ENCODE peak calls at places on chromosomes 11 and 22, in nine cellular contexts. U is HCT116, O is GM23338, B is MM.1S, Q is PC-3, J is GM23248, S is neural progenitor cell, P is SK-N-SH, K is hepatocyte. F is an unnamed sample.

GRCh38 chr11:2662430-2663299 is 37.1 kb downstream of the KCNQ1OT1 start:
- DNase-seq in O (no peak), J (no peak), S (no peak), P (no peak), Q (no peak), B (no peak), K (no peak), U (no peak), F (no peak)

GRCh38 chr11:19080579-19080993 is 20.1 kb upstream of the MRGPRX2 start:
- DNase-seq in Q (peak), K (peak), U (no peak), S (no peak), B (no peak), J (peak), O (no peak), P (no peak), F (no peak)

GRCh38 chr11:85540181-85540580 is 87.0 kb downstream of the DLG2 start:
- DNase-seq in U (no peak), Q (no peak), J (no peak), O (no peak), S (no peak), B (no peak), P (no peak), K (no peak), F (no peak)

GRCh38 chr22:22508274-22509176 is at the start of gene ZNF280B:
- DNase-seq in B (peak), U (peak), S (peak), K (peak), P (peak), Q (peak), O (peak), J (peak), F (peak)

GRCh38 chr22:49788492-49788891 is 39.2 kb downstream of the BRD1 start:
- DNase-seq in J (peak), P (no peak), K (no peak), S (no peak), U (no peak), B (no peak), O (no peak), Q (no peak), F (no peak)

GRCh38 chr11:73234403-73235181 is 16.5 kb downstream of the P2RY2 start:
- DNase-seq in K (no peak), J (no peak), U (no peak), P (no peak), B (no peak), O (no peak), S (no peak), Q (no peak), F (no peak)

GRCh38 chr11:34791725-34792124 is 124.5 kb downstream of the APIP start:
- DNase-seq in S (no peak), Q (no peak), U (no peak), O (no peak), B (peak), P (no peak), K (no peak), J (no peak), F (no peak)

GRCh38 chr11:103448966-103449365 is 339.7 kb downstream of the DYNC2H1 start:
- DNase-seq in J (no peak), Q (no peak), U (no peak), K (no peak), O (peak), S (no peak), B (no peak), P (no peak), F (no peak)

GRCh38 chr11:62546244-62546936 is at the start of gene AHNAK:
- DNase-seq in Q (peak), B (peak), O (peak), J (peak), U (no peak), P (peak), S (peak), K (peak), F (no peak)

GRCh38 chr11:57349491-57350274 is 11.5 kb downstream of the P2RX3 start:
- DNase-seq in Q (peak), J (peak), B (peak), K (peak), P (peak), O (peak), U (peak), S (peak), F (peak)

GRCh38 chr11:1040428-1041148 is 4.1 kb upstream of the MUC6 start:
- DNase-seq in P (no peak), S (no peak), B (no peak), Q (peak), K (no peak), J (peak), O (no peak), U (no peak), F (no peak)

GRCh38 chr11:76162336-76163288 is 43.7 kb downstream of the WNT11 start:
- DNase-seq in P (no peak), Q (no peak), U (no peak), B (no peak), O (no peak), J (no peak), K (no peak), S (no peak), F (no peak)

GRCh38 chr11:43278302-43278956 is 33.4 kb upstream of the API5 start:
- DNase-seq in J (peak), S (peak), P (peak), K (peak), U (peak), B (peak), O (peak), Q (peak), F (peak)

GRCh38 chr11:75142714-75143419 is 8.0 kb upstream of the SLCO2B1 start:
- DNase-seq in O (peak), J (peak), U (peak), P (peak), B (peak), K (peak), S (no peak), Q (peak), F (peak)

GRCh38 chr11:12802418-12803085 is 128.3 kb downstream of the TEAD1 start:
- DNase-seq in U (peak), S (peak), B (no peak), J (peak), P (no peak), O (peak), K (peak), Q (peak), F (no peak)

GRCh38 chr11:88193278-88193677 is 18.0 kb upstream of the RAB38 start:
- DNase-seq in U (no peak), K (no peak), O (no peak), P (no peak), S (no peak), Q (no peak), B (no peak), J (no peak), F (peak)

GRCh38 chr22:43543522-43544281 is 131.9 kb downstream of the MPPED1 start:
- DNase-seq in O (no peak), J (no peak), K (no peak), P (no peak), B (no peak), U (no peak), S (no peak), Q (no peak), F (no peak)

GRCh38 chr22:37443086-37443485 is 15.8 kb upstream of the ELFN2 start:
- DNase-seq in S (no peak), P (no peak), B (no peak), K (no peak), O (no peak), J (no peak), U (no peak), Q (no peak), F (no peak)

GRCh38 chr22:19357270-19358105 is 66.0 kb upstream of the CLTCL1 start:
- DNase-seq in U (no peak), S (no peak), B (no peak), O (no peak), J (peak), K (no peak), Q (peak), P (no peak), F (no peak)

GRCh38 chr11:73141309-73142127 is 600 bp downstream of the FCHSD2 start:
- DNase-seq in S (peak), Q (peak), P (peak), J (peak), K (peak), O (peak), B (peak), U (peak), F (peak)

GRCh38 chr11:1938343-1939005 is 8.7 kb upstream of the MRPL23 start:
- DNase-seq in P (peak), B (no peak), O (no peak), S (no peak), K (no peak), J (no peak), U (no peak), Q (no peak), F (no peak)

DNA sequence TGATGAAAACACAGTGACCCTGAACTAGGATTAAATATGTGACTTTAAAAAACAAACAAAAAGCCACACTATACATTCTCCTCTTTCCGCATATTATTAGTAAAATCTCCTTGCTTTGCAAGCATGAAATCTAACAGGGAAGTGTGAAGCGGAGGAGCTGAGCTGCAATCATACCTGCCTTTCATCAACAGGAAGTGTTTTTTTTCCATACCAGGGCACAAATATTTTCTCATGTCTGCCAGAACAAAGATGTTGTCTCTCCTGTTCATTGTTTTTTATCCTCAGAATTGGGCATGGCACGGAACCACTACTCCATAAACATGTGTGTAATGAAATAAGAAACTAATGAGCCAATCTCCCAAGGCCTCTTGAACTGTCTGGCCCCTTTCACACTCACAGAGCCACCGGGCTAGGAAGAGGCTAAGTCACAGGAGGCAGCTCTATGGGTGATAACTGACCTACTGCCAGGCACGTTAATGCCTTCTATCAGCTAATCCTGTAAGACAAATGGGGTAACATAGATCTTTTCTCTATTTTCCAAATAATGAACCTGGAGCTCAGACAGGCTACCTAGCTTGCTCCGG is 124.5 kb downstream of the ETS1 start:
- DNase-seq in S (peak), Q (no peak), U (no peak), B (no peak), K (no peak), P (no peak), J (no peak), O (no peak), F (no peak)
- TF ChIP-seq EZH2phosphoT487 in S (no peak), Q (no peak), U (no peak), B (no peak), K (no peak), P (no peak), J (no peak), O (no peak), F (no peak)

GRCh38 chr22:29148826-29149225 is 56.9 kb upstream of the EMID1 start:
- DNase-seq in K (no peak), P (no peak), Q (no peak), J (no peak), U (no peak), B (no peak), S (no peak), O (no peak), F (no peak)
- H2AFZ ChIP-seq in K (no peak), P (no peak), Q (no peak), J (no peak), U (no peak), B (no peak), S (no peak), O (no peak), F (no peak)

GRCh38 chr11:126542621-126543020 is 187.1 kb downstream of the ST3GAL4 start:
- DNase-seq in O (no peak), P (no peak), J (peak), S (no peak), U (no peak), B (no peak), Q (no peak), K (no peak), F (no peak)
- TF ChIP-seq EZH2phosphoT487 in O (no peak), P (no peak), J (no peak), S (no peak), U (no peak), B (no peak), Q (no peak), K (no peak), F (no peak)

DNA sequence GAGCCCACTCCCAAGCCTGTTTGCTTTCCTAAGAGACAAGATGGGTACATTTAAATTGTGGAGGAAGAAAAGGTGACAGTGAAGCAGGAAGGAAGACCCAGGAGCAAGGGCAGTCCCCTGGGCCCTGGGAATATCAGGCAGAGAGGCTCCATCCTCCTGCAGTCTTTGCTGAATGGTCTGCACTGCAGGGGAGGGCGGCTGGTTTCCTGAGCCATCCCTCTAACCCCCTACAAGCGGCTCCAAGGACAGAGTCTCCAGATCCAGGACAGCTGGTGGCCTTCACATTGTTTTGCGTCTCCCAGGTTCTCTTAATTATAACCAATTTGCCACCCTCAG is 53.7 kb upstream of the EMID1 start:
- DNase-seq in K (no peak), J (no peak), U (no peak), Q (no peak), P (no peak), B (no peak), S (peak), O (peak), F (no peak)
- H2AFZ ChIP-seq in K (no peak), J (no peak), U (no peak), Q (no peak), P (no peak), B (no peak), S (no peak), O (peak), F (no peak)

DNA sequence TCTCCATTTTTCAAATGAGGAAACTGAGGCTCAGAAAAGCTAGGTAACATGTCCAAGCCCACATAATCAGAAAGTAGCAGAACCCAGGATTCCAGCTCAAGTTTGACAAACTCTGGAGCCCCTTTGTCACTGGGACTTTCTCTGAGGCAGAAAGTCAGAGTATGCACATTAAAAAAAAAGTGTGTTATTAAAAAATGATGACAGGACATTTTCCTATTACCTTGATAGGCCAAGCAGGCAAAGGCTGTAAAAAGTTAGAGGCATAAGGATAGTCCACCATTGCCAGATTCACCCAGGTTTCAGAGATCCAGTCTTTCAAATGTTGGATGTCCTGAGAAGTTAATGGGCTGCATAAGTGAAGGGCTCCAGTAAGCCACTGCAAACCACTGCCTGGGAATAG is 51.4 kb downstream of the PRCP start:
- DNase-seq in P (no peak), O (no peak), U (no peak), S (no peak), Q (no peak), K (no peak), B (no peak), J (no peak), F (no peak)
- TF ChIP-seq EZH2phosphoT487 in P (no peak), O (no peak), U (no peak), S (no peak), Q (no peak), K (no peak), B (no peak), J (no peak), F (no peak)

F was measured in OCI-LY7.